ENCODE peak calls at places on chromosomes 6 and 20, in ten cellular contexts. W is osteocyte; M is posterior cingulate gyrus; L is GM12865; A is pulmonary artery endothelial cell; H is activated T-helper 1 cell treated with anti-CD3 and anti-CD28 coated beads, Interleukin-12 subunit alpha, Interleukin-12 subunit beta, Interleukin-2, Interleukin-4 antibody, amounts not matched to agents 30 ng/mL and 10 ng/mL and 1 ng/mL, durations not matched to agents 14 hours and 24 hours and 36 hours; R is activated T-cell treated with anti-CD3 and anti-CD28 coated beads, Interleukin-2, amount 50 U/mL, for 1 hour; N is activated CD4-positive, alpha-beta T cell treated with anti-CD3 and anti-CD28 coated beads, Interleukin-2, amount 50 U/mL, for 48 hours; O is HTR-8/SVneo; D is dorsolateral prefrontal cortex. G is an unnamed sample.

GRCh38 chr6:113634352-113635163 is 222.6 kb upstream of the MARCKS start:
- DNase-seq in N (no peak), W (no peak), O (no peak), L (peak), H (no peak), A (no peak), D (no peak), R (no peak), M (no peak), G (no peak)

GRCh38 chr6:46014511-46015118 is 1.0 kb downstream of the CLIC5 start:
- DNase-seq in R (peak), O (no peak), N (peak), H (no peak), M (peak), W (no peak), L (no peak), A (no peak), D (no peak), G (no peak)

GRCh38 chr6:160733045-160733646 is 31.1 kb downstream of the PLG start:
- DNase-seq in W (no peak), M (no peak), L (peak), R (no peak), A (peak), N (peak), H (no peak), D (peak), O (no peak), G (no peak)

GRCh38 chr6:161067749-161068148 is 76.2 kb downstream of the MAP3K4 start:
- DNase-seq in H (no peak), O (no peak), R (no peak), M (no peak), L (no peak), N (no peak), D (no peak), A (no peak), W (no peak), G (no peak)

GRCh38 chr20:41249781-41250281 is 67.7 kb downstream of the ZHX3 start:
- DNase-seq in H (no peak), D (no peak), N (no peak), R (no peak), W (no peak), A (no peak), O (peak), L (peak), M (no peak), G (no peak)

GRCh38 chr6:85472744-85473143 is 22.9 kb downstream of the NT5E start:
- DNase-seq in N (no peak), W (no peak), A (no peak), H (no peak), D (no peak), O (peak), R (no peak), L (no peak), M (no peak), G (no peak)

GRCh38 chr6:158014505-158015187 is 33.0 kb downstream of the SYNJ2 start:
- DNase-seq in L (no peak), M (peak), O (no peak), N (no peak), D (no peak), A (no peak), H (no peak), R (peak), W (no peak), G (no peak)

GRCh38 chr6:2037230-2037926 is 208.0 kb downstream of the GMDS start:
- DNase-seq in D (no peak), N (no peak), M (no peak), R (no peak), H (no peak), O (no peak), L (no peak), A (no peak), W (no peak), G (no peak)

GRCh38 chr20:16553684-16554083 is 19.6 kb downstream of the KIF16B start:
- DNase-seq in H (no peak), W (no peak), O (no peak), M (no peak), R (no peak), D (no peak), N (no peak), L (no peak), A (no peak), G (no peak)

GRCh38 chr20:44648579-44648978 is 2.9 kb downstream of the ADA start:
- DNase-seq in D (no peak), N (no peak), W (no peak), H (no peak), L (no peak), M (no peak), A (no peak), R (no peak), O (no peak), G (no peak)

GRCh38 chr6:28587746-28588075 is 62.0 kb downstream of the GPX5 start:
- DNase-seq in O (no peak), H (no peak), R (no peak), A (no peak), M (no peak), L (no peak), N (no peak), W (no peak), D (no peak), G (no peak)

GRCh38 chr6:53090576-53090975 is 25.4 kb downstream of the FBXO9 start:
- DNase-seq in R (no peak), D (no peak), N (no peak), L (no peak), A (no peak), O (no peak), W (no peak), M (no peak), H (no peak), G (no peak)

GRCh38 chr6:112349915-112350314 is 2.8 kb downstream of the RFPL4B start:
- DNase-seq in O (no peak), W (no peak), R (no peak), N (no peak), A (no peak), L (no peak), M (no peak), D (no peak), H (no peak), G (no peak)

G was measured in type B pancreatic cell.